ENCODE peak calls at places on chromosomes 13 and 19, in four cellular contexts. M is T-cell, K is GM03348, S is NCI-H1417. U is an unnamed sample.

GRCh38 chr13:46682015-46682414 is 114.9 kb downstream of the ESD start:
- DNase-seq in K (no peak), M (no peak), S (no peak), U (no peak)

GRCh38 chr19:1624458-1624857 is 19.2 kb upstream of the UQCR11 start:
- DNase-seq in K (peak), S (no peak), M (peak), U (peak)

GRCh38 chr13:73880365-73880764 is 253.8 kb downstream of the KLF12 start:
- DNase-seq in M (no peak), K (no peak), S (no peak), U (no peak)

GRCh38 chr19:33482486-33482885 is 39.1 kb downstream of the PEPD start:
- DNase-seq in S (no peak), M (no peak), K (no peak), U (no peak)

GRCh38 chr19:40380199-40381037 is 9.6 kb downstream of the HIPK4 start:
- DNase-seq in S (no peak), M (no peak), K (no peak), U (no peak)

GRCh38 chr13:113545931-113546516 is 38.5 kb upstream of the TFDP1 start:
- DNase-seq in S (no peak), K (no peak), M (no peak), U (no peak)

GRCh38 chr19:48554385-48555091 is 2.6 kb downstream of the SULT2B1 start:
- DNase-seq in M (no peak), K (no peak), S (no peak), U (no peak)

GRCh38 chr19:51572415-51572814 is 1.3 kb downstream of the ZNF175 start:
- DNase-seq in S (no peak), M (no peak), K (no peak), U (peak)

GRCh38 chr19:14113762-14114414 is 3.7 kb downstream of the PRKACA start:
- DNase-seq in M (peak), S (no peak), K (no peak), U (no peak)

GRCh38 chr19:10450853-10451609 is 30.7 kb downstream of the PDE4A start:
- DNase-seq in M (no peak), S (no peak), K (no peak), U (no peak)

GRCh38 chr19:7883105-7883504 is 5.2 kb upstream of the LRRC8E start:
- DNase-seq in S (no peak), K (no peak), M (no peak), U (no peak)

GRCh38 chr13:20847298-20847697 is 55.2 kb downstream of the XPO4 start:
- DNase-seq in M (no peak), S (no peak), K (no peak), U (no peak)

GRCh38 chr13:51945149-51945548 is 66.1 kb downstream of the ATP7B start:
- DNase-seq in M (no peak), S (no peak), K (no peak), U (peak)

GRCh38 chr19:6216996-6217751 is 62.6 kb downstream of the MLLT1 start:
- DNase-seq in M (no peak), S (peak), K (no peak), U (no peak)

GRCh38 chr19:5942991-5943390 is 28.9 kb downstream of the CAPS start:
- DNase-seq in M (no peak), K (no peak), S (no peak), U (no peak)